ENCODE peak calls at places on chromosomes 16 and 17, in five cellular contexts. V is cardiac fibroblast; I is heart left ventricle; N is T-helper 1 cell; G is stimulated activated CD4-positive, alpha-beta T cell treated with anti-CD3 and anti-CD28 coated beads, Interleukin-1b, Interleukin-23, amount 100 ng/mL, for 1 hour. U is an unnamed sample.

GRCh38 chr16:73050115-73051099 is 2.5 kb upstream of the ZFHX3 start:
- DNase-seq in V (no peak), I (no peak), N (no peak), G (no peak), U (no peak)

GRCh38 chr16:15422222-15422621 is 12.2 kb upstream of the BMERB1 start:
- DNase-seq in V (no peak), I (no peak), N (no peak), G (no peak), U (no peak)

GRCh38 chr16:57801856-57802634 is at the start of gene KIFC3:
- DNase-seq in V (peak), I (peak), N (peak), G (peak), U (peak)

GRCh38 chr16:51500306-51500705 is 349.2 kb upstream of the SALL1 start:
- DNase-seq in V (peak), I (no peak), N (no peak), G (no peak), U (no peak)

GRCh38 chr17:78365561-78366108 is 5.8 kb upstream of the SOCS3 start:
- DNase-seq in V (peak), I (no peak), N (no peak), G (no peak), U (no peak)

GRCh38 chr17:75917443-75918111 is 12.9 kb upstream of the MRPL38 start:
- DNase-seq in V (no peak), I (no peak), N (no peak), G (no peak), U (no peak)

GRCh38 chr17:68790931-68791330 is 164.3 kb downstream of the ABCA8 start:
- DNase-seq in V (peak), I (peak), N (no peak), G (no peak), U (no peak)

GRCh38 chr17:56912105-56912999 is 1.5 kb downstream of the TRIM25 start:
- DNase-seq in V (no peak), I (no peak), N (peak), G (no peak), U (peak)

GRCh38 chr17:1486802-1487695 is 5.4 kb downstream of the MYO1C start:
- DNase-seq in V (peak), I (peak), N (peak), G (peak), U (peak)

GRCh38 chr16:88810868-88811599 is 694 bp downstream of the APRT start:
- DNase-seq in V (peak), I (peak), N (peak), G (no peak), U (peak)

GRCh38 chr17:63988741-63989621 is 9.2 kb upstream of the PRR29 start:
- DNase-seq in V (peak), I (no peak), N (no peak), G (no peak), U (no peak)

GRCh38 chr16:48911700-48912099 is 301.7 kb upstream of the N4BP1 start:
- DNase-seq in V (peak), I (no peak), N (no peak), G (no peak), U (peak)

GRCh38 chr16:65936096-65936495 is 430.4 kb upstream of the CDH5 start:
- DNase-seq in V (no peak), I (no peak), N (no peak), G (no peak), U (no peak)

GRCh38 chr17:17663160-17664072 is 17.8 kb upstream of the RAI1 start:
- DNase-seq in V (peak), I (no peak), N (peak), G (peak), U (peak)

GRCh38 chr16:12637002-12637401 is 166.7 kb downstream of the CPPED1 start:
- DNase-seq in V (no peak), I (no peak), N (no peak), G (no peak), U (no peak)

GRCh38 chr16:89401205-89401604 is 89.2 kb downstream of the ANKRD11 start:
- DNase-seq in V (no peak), I (no peak), N (no peak), G (no peak), U (no peak)

GRCh38 chr17:32111141-32111771 is 31.0 kb upstream of the RHOT1 start:
- DNase-seq in V (peak), I (peak), N (peak), G (no peak), U (no peak)

GRCh38 chr16:19804538-19805323 is 79.9 kb downstream of the GPRC5B start:
- DNase-seq in V (peak), I (peak), N (peak), G (no peak), U (no peak)

U was measured in GM03348.